ENCODE peak calls at places on chromosome 5, in eight cellular contexts. J is astrocyte of the spinal cord, K is dorsolateral prefrontal cortex, X is left cardiac atrium, R is neural crest cell, O is upper lobe of right lung, L is activated gamma-delta T cell, Q is NCI-H1092. W is an unnamed sample.

GRCh38 chr5:112931473-112931872 is 9.4 kb upstream of the REEP5 start:
- DNase-seq in J (no peak), K (no peak), X (no peak), R (no peak), O (no peak), L (no peak), Q (no peak), W (no peak)

GRCh38 chr5:57736716-57737115 is 254.1 kb upstream of the ACTBL2 start:
- DNase-seq in J (no peak), K (peak; percentile 39), X (no peak), R (no peak), O (no peak), L (no peak), Q (no peak), W (no peak)

GRCh38 chr5:96661841-96662724 is at the start of gene CAST:
- DNase-seq in J (peak; percentile 94), K (peak; percentile 59), X (peak; percentile 95), R (peak; percentile 67), O (peak; percentile 98), L (peak; percentile 70), Q (no peak), W (peak; percentile 80)

GRCh38 chr5:39638803-39639202 is 214.0 kb upstream of the DAB2 start:
- DNase-seq in J (no peak), K (no peak), X (no peak), R (no peak), O (no peak), L (no peak), Q (no peak), W (no peak)

GRCh38 chr5:31935702-31936347 is 238.3 kb downstream of the GOLPH3 start:
- DNase-seq in J (no peak), K (no peak), X (no peak), R (no peak), O (no peak), L (no peak), Q (no peak), W (no peak)

GRCh38 chr5:147051193-147051592 is 172.6 kb upstream of the PPP2R2B start:
- DNase-seq in J (peak; percentile 45), K (no peak), X (no peak), R (no peak), O (no peak), L (no peak), Q (no peak), W (no peak)

GRCh38 chr5:99438619-99439018 is 509.8 kb upstream of the CHD1 start:
- DNase-seq in J (no peak), K (no peak), X (no peak), R (no peak), O (no peak), L (no peak), Q (no peak), W (no peak)

GRCh38 chr5:1545126-1545797 is 21.5 kb upstream of the LPCAT1 start:
- DNase-seq in J (no peak), K (no peak), X (no peak), R (no peak), O (peak; percentile 48), L (no peak), Q (no peak), W (no peak)

GRCh38 chr5:139829471-139829870 is 33.9 kb downstream of the PSD2 start:
- DNase-seq in J (no peak), K (no peak), X (no peak), R (no peak), O (no peak), L (no peak), Q (no peak), W (no peak)

GRCh38 chr5:148725675-148726074 is 71.3 kb upstream of the HTR4 start:
- DNase-seq in J (no peak), K (no peak), X (no peak), R (no peak), O (no peak), L (no peak), Q (no peak), W (no peak)

GRCh38 chr5:98877600-98877999 is 51.2 kb downstream of the CHD1 start:
- DNase-seq in J (no peak), K (no peak), X (no peak), R (no peak), O (no peak), L (no peak), Q (no peak), W (no peak)

GRCh38 chr5:121031487-121031886 is 567.4 kb downstream of the PRR16 start:
- DNase-seq in J (no peak), K (no peak), X (peak; percentile 19), R (no peak), O (no peak), L (no peak), Q (no peak), W (no peak)

GRCh38 chr5:35876922-35877321 is 20.2 kb downstream of the IL7R start:
- DNase-seq in J (peak; percentile 18), K (no peak), X (no peak), R (no peak), O (no peak), L (no peak), Q (no peak), W (peak; percentile 12)

GRCh38 chr5:162248107-162248713 is 180.6 kb downstream of the GABRG2 start:
- DNase-seq in J (no peak), K (no peak), X (no peak), R (peak; percentile 9), O (no peak), L (no peak), Q (no peak), W (no peak)

GRCh38 chr5:129116797-129117196 is 22.2 kb downstream of the ISOC1 start:
- DNase-seq in J (no peak), K (no peak), X (no peak), R (no peak), O (no peak), L (no peak), Q (no peak), W (no peak)

GRCh38 chr5:168822745-168823281 is 243.6 kb upstream of the PANK3 start:
- DNase-seq in J (no peak), K (no peak), X (no peak), R (no peak), O (no peak), L (no peak), Q (no peak), W (peak; percentile 66)

GRCh38 chr5:93430139-93430538 is 150.9 kb downstream of the NR2F1-AS1 start:
- DNase-seq in J (no peak), K (no peak), X (no peak), R (no peak), O (no peak), L (no peak), Q (no peak), W (no peak)

GRCh38 chr5:31471040-31471439 is 60.9 kb downstream of the DROSHA start:
- DNase-seq in J (no peak), K (no peak), X (no peak), R (no peak), O (no peak), L (no peak), Q (no peak), W (no peak)

GRCh38 chr5:31664566-31664965 is 25.6 kb downstream of the PDZD2 start:
- DNase-seq in J (peak; percentile 64), K (no peak), X (no peak), R (no peak), O (no peak), L (no peak), Q (no peak), W (no peak)

GRCh38 chr5:95759634-95760033 is 28.5 kb downstream of the RHOBTB3 start:
- DNase-seq in J (peak; percentile 79), K (no peak), X (no peak), R (no peak), O (no peak), L (no peak), Q (no peak), W (no peak)

GRCh38 chr5:180316586-180316985 is 24.7 kb upstream of the MAPK9 start:
- DNase-seq in J (no peak), K (no peak), X (peak; percentile 18), R (no peak), O (no peak), L (no peak), Q (no peak), W (no peak)

GRCh38 chr5:31786001-31786757 is 147.2 kb downstream of the PDZD2 start:
- DNase-seq in J (no peak), K (no peak), X (no peak), R (no peak), O (no peak), L (no peak), Q (no peak), W (no peak)

GRCh38 chr5:42621662-42622061 is 135.0 kb upstream of the CCDC152 start:
- DNase-seq in J (no peak), K (no peak), X (no peak), R (no peak), O (no peak), L (no peak), Q (no peak), W (no peak)

GRCh38 chr5:78647411-78647818 is 1.2 kb downstream of the LHFPL2 start:
- DNase-seq in J (peak; percentile 59), K (no peak), X (no peak), R (no peak), O (no peak), L (no peak), Q (no peak), W (no peak)

GRCh38 chr5:77935516-77936364 is 159.6 kb upstream of the TBCA start:
- DNase-seq in J (no peak), K (no peak), X (no peak), R (no peak), O (no peak), L (no peak), Q (no peak), W (no peak)

GRCh38 chr5:39283231-39283818 is 64.0 kb upstream of the FYB1 start:
- DNase-seq in J (peak; percentile 55), K (no peak), X (no peak), R (no peak), O (no peak), L (no peak), Q (no peak), W (peak; percentile 33)

GRCh38 chr5:35337332-35338168 is 107.3 kb upstream of the PRLR start:
- DNase-seq in J (no peak), K (no peak), X (no peak), R (no peak), O (no peak), L (no peak), Q (no peak), W (no peak)

GRCh38 chr5:21895766-21896165 is 957.4 kb downstream of the CDH12 start:
- DNase-seq in J (no peak), K (no peak), X (no peak), R (no peak), O (no peak), L (no peak), Q (no peak), W (no peak)

GRCh38 chr5:98594098-98594497 is 179.4 kb upstream of the RGMB start:
- DNase-seq in J (no peak), K (no peak), X (no peak), R (no peak), O (no peak), L (no peak), Q (no peak), W (no peak)